ENCODE peak calls at places on chromosomes 12 and 14, in ten cellular contexts. E is CD4-positive, CD25-positive, alpha-beta regulatory T cell; U is AML-193; Y is endothelial cell of umbilical vein; C is bronchial epithelial cell; M is mesenteric fat pad; P is hippocampal formation; T is DND-41; O is Peyer's patch; B is effector memory CD8-positive, alpha-beta T cell. G is an unnamed sample.

GRCh38 chr12:118061876-118062791 is 1.2 kb upstream of the WSB2 start:
- DNase-seq in E (no peak), U (peak), Y (peak), C (peak), M (no peak), P (peak), T (peak), O (peak), B (no peak), G (no peak)

GRCh38 chr14:99273724-99274345 is 1.8 kb upstream of the BCL11B start:
- DNase-seq in E (no peak), U (no peak), Y (no peak), C (peak), M (no peak), P (no peak), T (no peak), O (no peak), B (no peak), G (no peak)

GRCh38 chr14:29648045-29648444 is 279.6 kb downstream of the PRKD1 start:
- DNase-seq in E (no peak), U (no peak), Y (no peak), C (no peak), M (no peak), P (no peak), T (no peak), O (no peak), B (no peak), G (no peak)

GRCh38 chr12:1093166-1093751 is 102.2 kb downstream of the ERC1 start:
- DNase-seq in E (peak), U (peak), Y (peak), C (peak), M (no peak), P (peak), T (peak), O (no peak), B (peak), G (no peak)

GRCh38 chr14:101252443-101253214 is 308.7 kb upstream of the DIO3 start:
- DNase-seq in E (no peak), U (no peak), Y (no peak), C (no peak), M (peak), P (no peak), T (no peak), O (no peak), B (no peak), G (peak)

GRCh38 chr12:13864081-13864673 is 117.2 kb downstream of the GRIN2B start:
- DNase-seq in E (no peak), U (peak), Y (peak), C (peak), M (no peak), P (peak), T (peak), O (peak), B (peak), G (peak)

GRCh38 chr12:53071591-53072551 is 7.3 kb downstream of the SPRYD3 start:
- DNase-seq in E (no peak), U (no peak), Y (peak), C (no peak), M (peak), P (no peak), T (no peak), O (no peak), B (no peak), G (peak)

GRCh38 chr12:51391047-51391837 is at the start of gene GALNT6:
- DNase-seq in E (peak), U (peak), Y (peak), C (no peak), M (no peak), P (no peak), T (peak), O (peak), B (peak), G (peak)

GRCh38 chr14:93207468-93208308 is 632 bp downstream of the UBR7 start:
- DNase-seq in E (peak), U (peak), Y (peak), C (peak), M (no peak), P (no peak), T (peak), O (peak), B (no peak), G (peak)

GRCh38 chr12:24742378-24742777 is 206.5 kb downstream of the BCAT1 start:
- DNase-seq in E (no peak), U (no peak), Y (no peak), C (no peak), M (no peak), P (peak), T (peak), O (peak), B (no peak), G (no peak)

GRCh38 chr14:56474419-56475022 is 105.1 kb upstream of the TMEM260 start:
- DNase-seq in E (no peak), U (peak), Y (peak), C (peak), M (no peak), P (peak), T (peak), O (no peak), B (peak), G (no peak)

GRCh38 chr12:9687228-9687627 is 17.7 kb downstream of the CLEC2D start:
- DNase-seq in E (no peak), U (no peak), Y (no peak), C (peak), M (no peak), P (no peak), T (no peak), O (no peak), B (no peak), G (no peak)

GRCh38 chr14:58774531-58774930 is 136.8 kb downstream of the DACT1 start:
- DNase-seq in E (no peak), U (no peak), Y (no peak), C (no peak), M (no peak), P (no peak), T (no peak), O (no peak), B (no peak), G (no peak)

GRCh38 chr12:90858261-90858660 is 96.7 kb downstream of the CCER1 start:
- DNase-seq in E (no peak), U (no peak), Y (peak), C (no peak), M (no peak), P (no peak), T (no peak), O (no peak), B (no peak), G (no peak)

GRCh38 chr12:2267624-2268477 is 215.1 kb downstream of the CACNA1C start:
- DNase-seq in E (no peak), U (no peak), Y (no peak), C (no peak), M (no peak), P (no peak), T (no peak), O (no peak), B (no peak), G (peak)

GRCh38 chr12:63317880-63318279 is 166.9 kb upstream of the AVPR1A start:
- DNase-seq in E (no peak), U (no peak), Y (no peak), C (no peak), M (no peak), P (no peak), T (no peak), O (no peak), B (no peak), G (no peak)

GRCh38 chr12:25052191-25053020 is 103.5 kb upstream of the BCAT1 start:
- DNase-seq in E (peak), U (peak), Y (no peak), C (peak), M (no peak), P (peak), T (peak), O (peak), B (peak), G (no peak)

GRCh38 chr12:113002155-113002554 is 23.8 kb downstream of the OAS2 start:
- DNase-seq in E (no peak), U (no peak), Y (no peak), C (no peak), M (no peak), P (no peak), T (no peak), O (no peak), B (no peak), G (no peak)

GRCh38 chr12:111753144-111753881 is 13.4 kb upstream of the ALDH2 start:
- DNase-seq in E (no peak), U (no peak), Y (peak), C (peak), M (no peak), P (no peak), T (no peak), O (no peak), B (no peak), G (peak)

GRCh38 chr14:41570415-41571155 is 36.1 kb upstream of the LRFN5 start:
- DNase-seq in E (no peak), U (no peak), Y (no peak), C (no peak), M (no peak), P (no peak), T (no peak), O (no peak), B (no peak), G (no peak)

GRCh38 chr12:8081228-8081920 is 700 bp upstream of the NECAP1 start:
- DNase-seq in E (no peak), U (no peak), Y (no peak), C (no peak), M (no peak), P (peak), T (peak), O (no peak), B (peak), G (no peak)

GRCh38 chr12:49741882-49742620 is 694 bp downstream of the TMBIM6 start:
- DNase-seq in E (peak), U (peak), Y (peak), C (peak), M (peak), P (no peak), T (peak), O (peak), B (peak), G (peak)

GRCh38 chr14:64549805-64550538 is at the start of gene PPP1R36:
- DNase-seq in E (peak), U (no peak), Y (no peak), C (no peak), M (no peak), P (no peak), T (no peak), O (no peak), B (peak), G (peak)

GRCh38 chr14:95143813-95144620 is 13.3 kb downstream of the DICER1 start:
- DNase-seq in E (no peak), U (peak), Y (peak), C (no peak), M (no peak), P (no peak), T (no peak), O (no peak), B (no peak), G (no peak)

GRCh38 chr14:88248606-88249005 is 74.5 kb downstream of the KCNK10 start:
- DNase-seq in E (no peak), U (no peak), Y (no peak), C (peak), M (no peak), P (no peak), T (no peak), O (no peak), B (no peak), G (no peak)

GRCh38 chr12:11815397-11815796 is 165.9 kb downstream of the ETV6 start:
- DNase-seq in E (no peak), U (no peak), Y (no peak), C (peak), M (no peak), P (no peak), T (no peak), O (no peak), B (no peak), G (no peak)

G was measured in posterior vena cava.